ENCODE peak calls at places on chromosomes 16 and 17, in nine cellular contexts. G is astrocyte, S is Peyer's patch, Z is tibial nerve, N is BE2C, P is bronchial epithelial cell, I is GM23338, R is thoracic aorta, A is BJ. L is an unnamed sample.

GRCh38 chr17:61504697-61505096 is 52.5 kb downstream of the TBX4 start:
- DNase-seq in G (peak; percentile 96), S (no peak), Z (no peak), N (no peak), P (peak; percentile 22), I (no peak), R (no peak), A (peak; percentile 92), L (no peak)

GRCh38 chr17:78993241-78993956 is 13.7 kb upstream of the LGALS3BP start:
- DNase-seq in G (peak; percentile 8), S (peak; percentile 79), Z (peak; percentile 59), N (peak; percentile 79), P (peak; percentile 31), I (peak; percentile 90), R (no peak), A (no peak), L (peak; percentile 35)

GRCh38 chr16:47986031-47986430 is 169.8 kb downstream of the ABCC12 start:
- DNase-seq in G (no peak), S (no peak), Z (no peak), N (no peak), P (no peak), I (no peak), R (no peak), A (no peak), L (no peak)

GRCh38 chr16:71526111-71526998 is at the start of gene CHST4:
- DNase-seq in G (peak; percentile 63), S (no peak), Z (no peak), N (no peak), P (peak; percentile 71), I (peak; percentile 93), R (no peak), A (peak; percentile 2), L (no peak)

GRCh38 chr17:42518046-42518754 is 17.8 kb upstream of the NAGLU start:
- DNase-seq in G (peak; percentile 96), S (peak; percentile 91), Z (peak; percentile 69), N (no peak), P (peak; percentile 93), I (no peak), R (peak; percentile 80), A (peak; percentile 86), L (no peak)

GRCh38 chr17:63623786-63624185 is 1.6 kb downstream of the MAP3K3 start:
- DNase-seq in G (no peak), S (no peak), Z (no peak), N (no peak), P (no peak), I (no peak), R (no peak), A (no peak), L (no peak)

GRCh38 chr17:22492331-22492730 is 800.0 kb downstream of the KCNJ18 start:
- DNase-seq in G (no peak), S (no peak), Z (no peak), N (no peak), P (no peak), I (no peak), R (no peak), A (no peak), L (no peak)

GRCh38 chr16:69927056-69927757 is 23.9 kb upstream of the CLEC18A start:
- DNase-seq in G (peak; percentile 85), S (no peak), Z (peak; percentile 64), N (no peak), P (no peak), I (peak; percentile 14), R (no peak), A (no peak), L (no peak)

GRCh38 chr16:27685802-27686201 is 135.9 kb downstream of the KATNIP start:
- DNase-seq in G (peak; percentile 26), S (no peak), Z (no peak), N (no peak), P (no peak), I (no peak), R (no peak), A (no peak), L (no peak)

DNA sequence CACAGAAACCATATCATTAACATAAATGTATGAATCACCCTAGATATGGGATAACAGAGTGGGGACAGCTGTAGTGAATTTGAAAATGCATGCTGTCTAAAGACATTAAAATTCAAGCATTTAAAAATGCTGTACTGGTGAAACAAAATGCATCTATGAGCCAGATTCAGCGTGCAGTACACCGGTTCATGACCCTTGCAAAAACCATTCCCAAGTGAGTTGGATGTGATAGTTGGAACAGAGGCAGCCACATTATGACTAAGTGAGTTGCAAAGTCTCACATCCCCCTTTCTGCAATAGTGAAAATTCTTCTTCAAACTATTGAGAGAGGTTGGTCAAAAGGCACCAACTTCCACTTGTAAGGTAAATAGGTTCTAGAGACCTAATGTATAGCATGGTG is 12.2 kb downstream of the GRIN2A start:
- DNase-seq in G (peak; percentile 60), S (no peak), Z (no peak), N (no peak), P (no peak), I (no peak), R (no peak), A (no peak), L (no peak)
- H3K36me3 ChIP-seq in G (no peaks in the 10 kb centered on the region), S (no peaks in the 10 kb centered on the region), Z (no peaks in the 10 kb centered on the region), N (no peaks in the 10 kb centered on the region), P (no peaks in the 10 kb centered on the region), I (no peaks in the 10 kb centered on the region), R (no peaks in the 10 kb centered on the region), A (no peaks in the 10 kb centered on the region), L (no peaks in the 10 kb centered on the region)

GRCh38 chr16:58077796-58078195 is 51.4 kb downstream of the CFAP20 start:
- DNase-seq in G (no peak), S (no peak), Z (no peak), N (no peak), P (no peak), I (no peak), R (no peak), A (no peak), L (no peak)
- TF ChIP-seq CTCF in G (no peak), S (no peak), Z (no peak), N (no peak), P (no peak), I (no peak), R (no peak), A (no peak), L (no peak)

GRCh38 chr16:89177501-89177900 is 6.0 kb downstream of the CDH15 start:
- DNase-seq in G (no peak), S (no peak), Z (no peak), N (no peak), P (no peak), I (no peak), R (no peak), A (no peak), L (no peak)

GRCh38 chr16:89179148-89179484 is 7.6 kb downstream of the CDH15 start:
- DNase-seq in G (no peak), S (no peak), Z (no peak), N (no peak), P (no peak), I (no peak), R (no peak), A (no peak), L (peak; percentile 82)

GRCh38 chr16:89176717-89177116 is 5.2 kb downstream of the CDH15 start:
- DNase-seq in G (no peak), S (no peak), Z (no peak), N (no peak), P (no peak), I (no peak), R (no peak), A (no peak), L (peak; percentile 62)

GRCh38 chr16:89179656-89180315 is 8.2 kb downstream of the CDH15 start:
- DNase-seq in G (no peak), S (no peak), Z (no peak), N (no peak), P (no peak), I (no peak), R (no peak), A (no peak), L (peak; percentile 65)

DNA sequence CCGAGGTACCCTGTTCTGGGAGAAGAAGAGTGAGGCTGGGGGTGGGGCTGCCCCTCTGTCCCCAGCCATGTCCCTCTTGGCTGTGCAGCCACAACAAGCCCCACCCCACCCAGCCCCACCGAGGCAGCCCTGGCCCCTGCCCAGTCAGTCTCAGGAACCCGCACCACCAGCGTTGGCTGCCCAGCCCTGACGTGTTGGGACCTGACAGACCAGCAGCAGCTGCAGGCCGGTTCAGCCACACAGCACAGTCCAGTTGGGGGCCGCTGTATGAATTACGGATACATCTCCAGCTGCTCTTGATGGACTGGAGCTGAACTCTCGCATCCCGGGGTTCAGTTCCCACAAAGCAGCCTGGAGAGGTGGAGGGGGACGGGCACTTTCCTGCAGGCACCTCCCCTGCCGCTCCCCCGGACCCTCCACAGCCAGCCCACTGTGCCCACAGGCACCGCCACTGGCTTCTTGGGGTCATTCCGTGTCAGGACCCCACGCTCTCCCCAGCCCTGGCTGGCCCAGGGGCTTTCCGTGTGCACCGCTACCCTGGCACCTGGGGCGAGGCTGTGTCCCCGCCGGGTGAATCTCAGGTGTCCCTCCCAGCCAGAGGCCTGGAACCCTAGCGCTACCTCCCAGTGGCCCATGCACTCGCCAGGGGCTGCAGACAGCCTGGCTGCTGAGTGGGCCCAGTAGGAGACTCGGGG is 7.1 kb downstream of the CDH15 start:
- DNase-seq in G (no peak), S (no peak), Z (no peak), N (no peak), P (peak; percentile 31), I (no peak), R (no peak), A (no peak), L (no peak)
- H3K36me3 ChIP-seq in G (no peaks in the 10 kb centered on the region), S (no peaks in the 10 kb centered on the region), Z (no peaks in the 10 kb centered on the region), N (no peaks in the 10 kb centered on the region), P (no peaks in the 10 kb centered on the region), I (no peaks in the 10 kb centered on the region), R (no peaks in the 10 kb centered on the region), A (no peaks in the 10 kb centered on the region), L (no peaks in the 10 kb centered on the region)

GRCh38 chr16:87552072-87552718 is 50.1 kb upstream of the JPH3 start:
- DNase-seq in G (no peak), S (no peak), Z (no peak), N (no peak), P (no peak), I (no peak), R (no peak), A (no peak), L (no peak)

GRCh38 chr16:87550510-87550961 is 51.8 kb upstream of the JPH3 start:
- DNase-seq in G (no peak), S (peak; percentile 77), Z (no peak), N (peak; percentile 64), P (no peak), I (peak; percentile 69), R (no peak), A (no peak), L (peak; percentile 91)

GRCh38 chr16:87551487-87551886 is 50.8 kb upstream of the JPH3 start:
- DNase-seq in G (no peak), S (no peak), Z (no peak), N (no peak), P (no peak), I (no peak), R (no peak), A (no peak), L (no peak)

GRCh38 chr16:87549627-87550509 is 52.4 kb upstream of the JPH3 start:
- DNase-seq in G (no peak), S (no peak), Z (no peak), N (no peak), P (no peak), I (no peak), R (no peak), A (no peak), L (no peak)

DNA sequence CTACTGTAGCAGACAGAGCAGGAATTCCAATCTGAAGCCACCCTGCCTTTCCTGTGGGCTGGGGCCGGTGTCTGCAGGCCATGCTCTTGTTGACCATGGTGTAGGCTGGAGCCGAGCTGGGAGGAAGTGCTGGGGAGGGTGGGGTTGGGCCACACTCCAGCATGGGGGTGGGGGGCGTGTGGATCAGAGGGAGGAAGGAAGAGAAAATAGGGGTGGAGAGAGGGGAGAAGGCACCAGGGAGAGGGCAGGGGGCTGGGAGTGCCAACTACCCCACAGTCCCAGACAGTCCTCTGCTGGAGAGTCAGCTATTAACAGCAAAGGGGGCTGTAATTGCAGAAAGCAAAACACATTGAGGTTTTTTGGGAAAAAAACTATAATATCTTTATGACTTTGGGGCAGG is 54.2 kb upstream of the JPH3 start:
- DNase-seq in G (no peak), S (no peak), Z (no peak), N (no peak), P (no peak), I (no peak), R (no peak), A (no peak), L (no peak)
- TF ChIP-seq CTCF in G (no peak), S (no peak), Z (no peak), N (no peak), P (no peak), I (no peak), R (no peak), A (no peak), L (no peak)